ENCODE peak calls at places on chromosomes 16 and 17, in seven cellular contexts. U, S, Z, A, N, R and Y are unnamed samples.

GRCh38 chr16:20900299-20901067 is at the start of the genes DCUN1D3 and LYRM1:
- DNase-seq in U (peak), S (peak), Z (peak), A (peak), N (peak), R (peak), Y (peak)

GRCh38 chr17:10169274-10169673 is 29.1 kb downstream of the GAS7 start:
- DNase-seq in U (no peak), S (no peak), Z (no peak), A (no peak), N (no peak), R (no peak), Y (peak)

GRCh38 chr17:2122641-2123302 is 67.9 kb downstream of the HIC1 start:
- DNase-seq in U (peak), S (peak), Z (no peak), A (no peak), N (peak), R (peak), Y (peak)

GRCh38 chr17:67403065-67403464 is 26.0 kb downstream of the PITPNC1 start:
- DNase-seq in U (no peak), S (no peak), Z (no peak), A (no peak), N (no peak), R (no peak), Y (no peak)

GRCh38 chr17:66720567-66720966 is 114.3 kb upstream of the CACNG5 start:
- DNase-seq in U (no peak), S (no peak), Z (no peak), A (no peak), N (no peak), R (no peak), Y (no peak)

GRCh38 chr16:12903325-12904040 is 2.1 kb downstream of the SHISA9 start:
- DNase-seq in U (no peak), S (no peak), Z (no peak), A (no peak), N (no peak), R (no peak), Y (no peak)

GRCh38 chr16:1158456-1159324 is 5.8 kb downstream of the CACNA1H start:
- DNase-seq in U (no peak), S (no peak), Z (no peak), A (no peak), N (peak), R (no peak), Y (no peak)

GRCh38 chr17:50212121-50212843 is 10.9 kb upstream of the COL1A1 start:
- DNase-seq in U (peak), S (peak), Z (no peak), A (no peak), N (peak), R (peak), Y (peak)

GRCh38 chr16:74268372-74268782 is 28.2 kb upstream of the PSMD7 start:
- DNase-seq in U (no peak), S (no peak), Z (no peak), A (no peak), N (no peak), R (no peak), Y (no peak)

GRCh38 chr17:386145-386876 is 33.7 kb upstream of the RPH3AL start:
- DNase-seq in U (no peak), S (no peak), Z (peak), A (peak), N (no peak), R (peak), Y (no peak)

GRCh38 chr17:39306509-39307212 is 80.9 kb upstream of the STAC2 start:
- DNase-seq in U (peak), S (no peak), Z (no peak), A (no peak), N (peak), R (no peak), Y (peak)

GRCh38 chr17:45428050-45428953 is 4.4 kb downstream of the ARHGAP27 start:
- DNase-seq in U (no peak), S (peak), Z (peak), A (peak), N (peak), R (peak), Y (peak)

GRCh38 chr16:2724088-2724676 is 4.2 kb upstream of the PRSS27 start:
- DNase-seq in U (no peak), S (no peak), Z (no peak), A (no peak), N (no peak), R (no peak), Y (no peak)

GRCh38 chr16:12340151-12340733 is 363.7 kb downstream of the SNX29 start:
- DNase-seq in U (peak), S (no peak), Z (no peak), A (peak), N (peak), R (no peak), Y (peak)

GRCh38 chr16:1724491-1724890 is 18.5 kb downstream of the MAPK8IP3 start:
- DNase-seq in U (no peak), S (no peak), Z (no peak), A (no peak), N (no peak), R (no peak), Y (no peak)

GRCh38 chr16:58110590-58111330 is 18.4 kb downstream of the CFAP20 start:
- DNase-seq in U (no peak), S (no peak), Z (no peak), A (no peak), N (peak), R (no peak), Y (no peak)

GRCh38 chr17:54662978-54663876 is 237.4 kb upstream of the TOM1L1 start:
- DNase-seq in U (no peak), S (no peak), Z (no peak), A (no peak), N (no peak), R (no peak), Y (no peak)

GRCh38 chr16:8866884-8867482 is 1.8 kb downstream of the CARHSP1 start:
- DNase-seq in U (no peak), S (no peak), Z (no peak), A (no peak), N (no peak), R (no peak), Y (no peak)

GRCh38 chr16:85641776-85642176 is 28.7 kb downstream of the GSE1 start:
- DNase-seq in U (peak), S (no peak), Z (no peak), A (no peak), N (no peak), R (peak), Y (peak)

GRCh38 chr17:44911133-44912001 is 3.9 kb downstream of the GFAP start:
- DNase-seq in U (no peak), S (no peak), Z (no peak), A (no peak), N (peak), R (peak), Y (peak)

GRCh38 chr16:10551881-10552280 is 28.5 kb downstream of the EMP2 start:
- DNase-seq in U (no peak), S (no peak), Z (no peak), A (no peak), N (no peak), R (no peak), Y (no peak)

GRCh38 chr17:82391496-82392066 is 20.0 kb downstream of the UTS2R start:
- DNase-seq in U (no peak), S (no peak), Z (no peak), A (no peak), N (no peak), R (no peak), Y (no peak)

GRCh38 chr17:10729334-10730193 is at the start of gene TMEM220:
- DNase-seq in U (peak), S (peak), Z (no peak), A (no peak), N (peak), R (peak), Y (peak)

GRCh38 chr16:88439016-88439415 is 14.1 kb upstream of the ZFPM1 start:
- DNase-seq in U (no peak), S (no peak), Z (no peak), A (no peak), N (no peak), R (no peak), Y (no peak)

GRCh38 chr16:55372792-55373488 is 48.9 kb downstream of the IRX6 start:
- DNase-seq in U (no peak), S (no peak), Z (no peak), A (no peak), N (no peak), R (no peak), Y (no peak)

GRCh38 chr17:3766783-3767182 is 34.2 kb downstream of the ITGAE start:
- DNase-seq in U (no peak), S (no peak), Z (no peak), A (no peak), N (no peak), R (no peak), Y (no peak)

GRCh38 chr16:22008215-22009142 is 568 bp downstream of the MOSMO start:
- DNase-seq in U (no peak), S (no peak), Z (peak), A (no peak), N (no peak), R (no peak), Y (no peak)

GRCh38 chr17:81924557-81925532 is 2.7 kb downstream of the MAFG start:
- DNase-seq in U (no peak), S (no peak), Z (no peak), A (no peak), N (no peak), R (no peak), Y (no peak)

GRCh38 chr17:76527430-76528111 is 9.9 kb downstream of the CYGB start:
- DNase-seq in U (peak), S (no peak), Z (no peak), A (no peak), N (peak), R (peak), Y (peak)

GRCh38 chr16:6988846-6989245 is 343.8 kb upstream of the RBFOX1 start:
- DNase-seq in U (no peak), S (no peak), Z (no peak), A (no peak), N (no peak), R (no peak), Y (no peak)

GRCh38 chr17:37713624-37714023 is 31.2 kb downstream of the HNF1B start:
- DNase-seq in U (no peak), S (no peak), Z (no peak), A (no peak), N (no peak), R (no peak), Y (no peak)

GRCh38 chr16:10988164-10988803 is 43.9 kb downstream of the CLEC16A start:
- DNase-seq in U (no peak), S (no peak), Z (no peak), A (no peak), N (no peak), R (no peak), Y (no peak)

GRCh38 chr17:61131555-61131954 is 268.1 kb upstream of the TBX2 start:
- DNase-seq in U (no peak), S (no peak), Z (no peak), A (no peak), N (no peak), R (no peak), Y (no peak)

GRCh38 chr16:12242516-12242915 is 266.0 kb downstream of the SNX29 start:
- DNase-seq in U (no peak), S (no peak), Z (no peak), A (no peak), N (no peak), R (no peak), Y (no peak)

GRCh38 chr16:13937411-13937810 is 17.5 kb downstream of the ERCC4 start:
- DNase-seq in U (no peak), S (no peak), Z (no peak), A (no peak), N (no peak), R (no peak), Y (no peak)

GRCh38 chr16:10617662-10618420 is 37.4 kb upstream of the EMP2 start:
- DNase-seq in U (peak), S (no peak), Z (peak), A (no peak), N (no peak), R (no peak), Y (no peak)

GRCh38 chr17:46002311-46002972 is 3.4 kb downstream of the STH start:
- DNase-seq in U (no peak), S (peak), Z (peak), A (peak), N (peak), R (peak), Y (peak)

GRCh38 chr16:85657996-85658395 is 30.8 kb downstream of the GINS2 start:
- DNase-seq in U (no peak), S (no peak), Z (no peak), A (no peak), N (no peak), R (no peak), Y (no peak)